ENCODE peak calls at places on chromosomes 12 and 14, in five cellular contexts. T, P, H, X and U are unnamed samples.

GRCh38 chr12:109276160-109276559 is 32.9 kb downstream of the FOXN4 start:
- DNase-seq in T (no peak), P (no peak), H (no peak), X (no peak), U (no peak)

GRCh38 chr12:27780612-27781408 is 774 bp upstream of the MANSC4 start:
- DNase-seq in T (no peak), P (no peak), H (peak; percentile 47), X (peak; percentile 75), U (peak; percentile 24)

GRCh38 chr14:91387135-91387849 is 30.3 kb downstream of the CCDC88C start:
- DNase-seq in T (no peak), P (no peak), H (peak; percentile 40), X (no peak), U (no peak)

GRCh38 chr12:108773798-108774788 is 42.8 kb upstream of the CORO1C start:
- DNase-seq in T (no peak), P (no peak), H (peak; percentile 68), X (peak; percentile 96), U (peak; percentile 57)

GRCh38 chr12:12887471-12887870 is 3.9 kb upstream of the GPRC5A start:
- DNase-seq in T (no peak), P (no peak), H (no peak), X (no peak), U (no peak)

GRCh38 chr12:15858348-15858747 is 23.8 kb upstream of the STRAP start:
- DNase-seq in T (no peak), P (no peak), H (no peak), X (no peak), U (no peak)

GRCh38 chr12:50555471-50555885 is 50.7 kb downstream of the DIP2B start:
- DNase-seq in T (no peak), P (no peak), H (no peak), X (no peak), U (no peak)

GRCh38 chr14:99004112-99004511 is 267.9 kb downstream of the BCL11B start:
- DNase-seq in T (no peak), P (no peak), H (no peak), X (no peak), U (peak; percentile 9)

GRCh38 chr14:89011727-89012271 is 187.3 kb downstream of the TTC8 start:
- DNase-seq in T (no peak), P (no peak), H (no peak), X (no peak), U (peak; percentile 9)

GRCh38 chr12:85550924-85551323 is 270.9 kb downstream of the ALX1 start:
- DNase-seq in T (no peak), P (no peak), H (no peak), X (no peak), U (no peak)

GRCh38 chr12:42976122-42976521 is 386.6 kb upstream of the PRICKLE1 start:
- DNase-seq in T (no peak), P (no peak), H (no peak), X (no peak), U (no peak)

GRCh38 chr12:109102491-109102890 is 5.1 kb downstream of the UNG start:
- DNase-seq in T (no peak), P (no peak), H (no peak), X (no peak), U (no peak)

GRCh38 chr14:75970989-75971388 is 10.8 kb downstream of the TGFB3 start:
- DNase-seq in T (no peak), P (no peak), H (no peak), X (no peak), U (no peak)
- TF ChIP-seq CTCF in T (no peak), P (no peak), H (no peak), X (no peak), U (no peak)

DNA sequence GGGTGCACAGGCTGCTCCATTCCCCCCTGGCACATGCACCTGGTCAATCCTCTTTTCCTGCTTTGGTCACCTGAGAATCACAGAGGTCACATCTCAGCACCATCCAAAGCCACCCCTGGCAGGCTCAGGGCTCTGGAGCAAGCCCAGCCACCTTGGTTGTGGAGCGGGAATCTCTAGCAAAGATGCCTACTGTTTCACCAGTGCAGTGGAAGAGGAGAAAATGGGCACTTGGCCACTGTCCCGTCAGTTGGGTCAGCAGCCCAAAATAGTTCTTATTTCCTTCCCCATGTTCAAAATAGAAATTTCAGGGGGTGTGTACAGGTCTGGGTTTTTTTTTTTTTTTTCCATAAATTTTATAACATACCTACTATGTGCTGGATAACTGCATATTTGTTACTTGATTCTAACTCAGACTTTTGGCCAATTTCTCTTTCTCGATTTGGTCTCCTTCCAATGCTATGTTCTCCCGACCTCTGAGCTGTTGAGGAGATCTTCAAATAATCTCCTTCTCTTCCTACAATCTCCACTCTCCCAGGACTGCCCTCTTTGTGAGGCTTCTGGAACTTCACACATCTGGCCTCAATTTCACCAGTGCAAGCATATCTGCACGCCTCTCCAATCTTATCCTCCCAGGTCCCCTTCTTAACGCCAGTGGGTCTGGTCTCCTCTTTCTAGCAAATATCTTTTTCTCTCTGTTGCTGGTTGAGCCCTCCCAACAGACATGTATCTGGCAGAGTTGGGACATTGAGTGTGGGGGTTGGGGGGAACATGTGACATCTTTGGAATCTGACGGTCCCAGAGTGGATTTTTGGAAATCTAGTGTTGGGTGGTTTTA is 18.1 kb downstream of the RTL1 start:
- DNase-seq in T (no peak), P (peak; percentile 41), H (no peak), X (no peak), U (no peak)
- TF ChIP-seq CTCF in T (no peak), P (no peak), H (no peak), X (no peak), U (no peak)

GRCh38 chr14:96599076-96599475 is 96.9 kb downstream of the PAPOLA start:
- DNase-seq in T (no peak), P (no peak), H (no peak), X (no peak), U (no peak)

GRCh38 chr14:96597680-96598079 is 95.5 kb downstream of the PAPOLA start:
- DNase-seq in T (no peak), P (no peak), H (no peak), X (no peak), U (no peak)

GRCh38 chr14:96603350-96604255 is 101.4 kb downstream of the PAPOLA start:
- DNase-seq in T (no peak), P (no peak), H (no peak), X (no peak), U (no peak)

GRCh38 chr14:96598332-96598928 is 96.2 kb downstream of the PAPOLA start:
- DNase-seq in T (no peak), P (no peak), H (no peak), X (no peak), U (no peak)

GRCh38 chr14:96602186-96602585 is 100.0 kb downstream of the PAPOLA start:
- DNase-seq in T (no peak), P (no peak), H (no peak), X (no peak), U (no peak)
- TF ChIP-seq CTCF in T (no peak), P (no peak), H (no peak), X (no peak), U (no peak)

GRCh38 chr14:74945261-74945851 is 10.0 kb downstream of the PGF start:
- DNase-seq in T (no peak), P (no peak), H (no peak), X (no peak), U (peak; percentile 52)
- TF ChIP-seq CTCF in T (peak; percentile 35), P (peak; percentile 23), H (peak; percentile 44), X (peak; percentile 21), U (peak; percentile 46)

GRCh38 chr14:74979442-74980397 is 23.0 kb upstream of the EIF2B2 start:
- DNase-seq in T (no peak), P (no peak), H (peak; percentile 36), X (no peak), U (no peak)
- TF ChIP-seq CTCF in T (no peak), P (no peak), H (no peak), X (no peak), U (no peak)

GRCh38 chr12:89157413-89157812 is 194.9 kb downstream of the DUSP6 start:
- DNase-seq in T (no peak), P (no peak), H (no peak), X (no peak), U (no peak)

GRCh38 chr12:89156324-89156723 is 196.0 kb downstream of the DUSP6 start:
- DNase-seq in T (no peak), P (no peak), H (no peak), X (no peak), U (no peak)

GRCh38 chr12:89153341-89153740 is 199.0 kb downstream of the DUSP6 start:
- DNase-seq in T (no peak), P (no peak), H (no peak), X (no peak), U (no peak)

GRCh38 chr12:89156862-89157262 is 195.4 kb downstream of the DUSP6 start:
- DNase-seq in T (no peak), P (no peak), H (peak; percentile 67), X (no peak), U (no peak)

GRCh38 chr12:89154743-89155530 is 197.4 kb downstream of the DUSP6 start:
- DNase-seq in T (no peak), P (no peak), H (peak; percentile 8), X (no peak), U (no peak)
- TF ChIP-seq CTCF in T (no peak), P (no peak), H (no peak), X (no peak), U (no peak)